ENCODE peak calls at places on chromosomes 6 and 20, in four cellular contexts. N is progenitor cell of endocrine pancreas; T is CD4-positive, alpha-beta T cell; D is A549. F is an unnamed sample.
A peak's percentile ranks its signal among the peaks of the same experiment; 100 is the strongest.

GRCh38 chr6:15921243-15921642 is 207.6 kb upstream of the MYLIP start:
- DNase-seq in N (no peak), T (no peak), D (no peak), F (no peak)

GRCh38 chr20:48234951-48235350 is 449.7 kb upstream of the SULF2 start:
- DNase-seq in N (no peak), T (no peak), D (no peak), F (no peak)

GRCh38 chr6:4017847-4018193 is 61.1 kb downstream of the FAM217A start:
- DNase-seq in N (no peak), T (no peak), D (no peak), F (no peak)

GRCh38 chr6:128616342-128616741 is 95.9 kb upstream of the PTPRK start:
- DNase-seq in N (no peak), T (no peak), D (no peak), F (no peak)

GRCh38 chr6:158316022-158316421 is 3.8 kb downstream of the TULP4 start:
- DNase-seq in N (no peak), T (no peak), D (no peak), F (no peak)

GRCh38 chr6:144725731-144726522 is 440.8 kb downstream of the UTRN start:
- DNase-seq in N (no peak), T (no peak), D (no peak), F (no peak)

GRCh38 chr6:132964101-132964867 is 149.9 kb downstream of the RPS12 start:
- DNase-seq in N (no peak), T (no peak), D (no peak), F (no peak)

GRCh38 chr6:13194852-13195251 is 133.5 kb downstream of the TBC1D7 start:
- DNase-seq in N (no peak), T (no peak), D (peak; percentile 55), F (peak; percentile 22)

GRCh38 chr6:169269180-169270076 is 15.8 kb upstream of the THBS2 start:
- DNase-seq in N (no peak), T (no peak), D (no peak), F (no peak)

DNA sequence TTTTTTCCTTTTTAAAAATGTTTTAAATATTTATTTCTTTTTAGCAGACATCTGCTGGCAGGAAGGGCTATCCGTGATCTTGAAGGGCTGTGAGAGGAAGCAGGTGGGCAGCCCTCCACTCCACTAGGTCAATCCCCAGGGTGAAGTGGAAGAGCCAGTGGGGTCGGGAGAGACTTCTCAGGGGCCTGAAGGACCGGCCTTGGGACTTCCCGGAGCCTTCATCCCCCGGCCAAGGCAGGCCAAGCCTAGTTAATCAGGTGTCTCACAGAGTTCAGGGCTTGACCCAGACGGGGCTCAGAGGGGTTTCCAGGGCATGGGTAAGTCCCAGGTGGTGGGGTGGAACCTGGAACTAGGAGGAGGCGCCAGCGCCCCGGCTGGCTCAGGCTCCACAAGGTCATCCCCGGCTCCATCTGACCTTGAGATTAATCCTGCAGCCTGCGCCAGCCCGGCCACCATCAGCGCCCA is 44.3 kb downstream of the MDFI start:
- DNase-seq in N (no peak), T (no peak), D (no peak), F (no peak)
- TF ChIP-seq CTCF in N (no peak), T (no peak), D (no peak), F (no peak)

GRCh38 chr20:52083627-52084232 is 107.8 kb downstream of the ZFP64 start:
- DNase-seq in N (peak; percentile 38), T (no peak), D (peak; percentile 63), F (peak; percentile 67)
- TF ChIP-seq CTCF in N (peak; percentile 83), T (peak; percentile 25), D (peak; percentile 80), F (peak; percentile 62)

DNA sequence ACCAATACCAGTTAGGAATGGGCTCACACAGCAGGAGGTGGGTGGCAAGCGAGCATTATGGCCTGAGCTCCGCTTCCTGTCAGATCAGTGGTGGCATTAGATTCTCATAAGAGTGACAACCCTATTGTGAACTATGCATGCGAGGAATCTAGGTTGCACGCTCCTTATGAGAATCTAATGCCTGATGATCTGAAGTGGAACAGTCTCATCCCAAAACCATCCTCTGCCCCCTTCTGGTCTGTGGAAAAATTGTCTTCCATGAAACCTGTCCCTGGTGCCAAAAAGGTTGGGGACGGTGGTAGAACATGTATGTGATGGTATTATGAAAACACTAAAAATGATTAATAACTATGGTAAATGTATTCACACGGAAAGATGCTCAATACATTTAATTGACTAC is 99.7 kb upstream of the HIVEP1 start:
- DNase-seq in N (no peak), T (no peak), D (no peak), F (no peak)
- TF ChIP-seq CTCF in N (no peak), T (no peak), D (no peak), F (no peak)

GRCh38 chr20:40706977-40707582 is 18.0 kb upstream of the MAFB start:
- DNase-seq in N (no peak), T (no peak), D (no peak), F (no peak)
- TF ChIP-seq CTCF in N (peak; percentile 64), T (no peak), D (no peak), F (peak; percentile 34)